ENCODE peak calls at places on chromosome 1, in nine cellular contexts. R is activated CD4-positive, alpha-beta T cell treated with anti-CD3 and anti-CD28 coated beads, Interleukin-2, amount 50 U/mL, for 24 hours; M is fibroblast of the aortic adventitia; A is left ventricle myocardium inferior; H is kidney glomerular epithelial cell; K is activated CD8-positive, alpha-beta memory T cell treated with anti-CD3 and anti-CD28 coated beads, Interleukin-2, amount 50 U/mL, for 4 hours; X is T-helper 22 cell; T is RPMI7951; D is AG09319. F is an unnamed sample.

GRCh38 chr1:3814771-3815561 is 18.7 kb upstream of the LRRC47 start:
- DNase-seq in R (no peak), M (no peak), A (no peak), H (no peak), K (no peak), X (no peak), T (no peak), D (no peak), F (no peak)

GRCh38 chr1:186155594-186155993 is 219.5 kb downstream of the TPR start:
- DNase-seq in R (no peak), M (peak; percentile 86), A (no peak), H (peak; percentile 51), K (no peak), X (no peak), T (peak; percentile 74), D (peak; percentile 40), F (no peak)

GRCh38 chr1:15282810-15283474 is 35.9 kb downstream of the FHAD1 start:
- DNase-seq in R (no peak), M (no peak), A (peak; percentile 26), H (no peak), K (no peak), X (no peak), T (no peak), D (no peak), F (no peak)

GRCh38 chr1:69492286-69492685 is 75.4 kb upstream of the LRRC7 start:
- DNase-seq in R (no peak), M (no peak), A (no peak), H (peak; percentile 13), K (no peak), X (no peak), T (peak; percentile 11), D (no peak), F (no peak)

GRCh38 chr1:109777980-109778625 is 14.4 kb upstream of the EPS8L3 start:
- DNase-seq in R (no peak), M (no peak), A (peak; percentile 7), H (no peak), K (no peak), X (no peak), T (no peak), D (no peak), F (no peak)

GRCh38 chr1:155872527-155872926 is 13.2 kb downstream of the SYT11 start:
- DNase-seq in R (no peak), M (no peak), A (no peak), H (no peak), K (no peak), X (no peak), T (no peak), D (no peak), F (no peak)

GRCh38 chr1:239654998-239655397 is 268.6 kb downstream of the CHRM3 start:
- DNase-seq in R (no peak), M (no peak), A (no peak), H (no peak), K (no peak), X (no peak), T (no peak), D (no peak), F (no peak)

GRCh38 chr1:172600615-172601014 is 58.3 kb upstream of the FASLG start:
- DNase-seq in R (no peak), M (no peak), A (no peak), H (no peak), K (no peak), X (no peak), T (no peak), D (no peak), F (no peak)

GRCh38 chr1:54716299-54717047 is 812 bp downstream of the TTC4 start:
- DNase-seq in R (peak; percentile 18), M (peak; percentile 61), A (no peak), H (peak; percentile 21), K (no peak), X (no peak), T (peak; percentile 55), D (no peak), F (no peak)

GRCh38 chr1:4973341-4973740 is 318.9 kb downstream of the AJAP1 start:
- DNase-seq in R (no peak), M (no peak), A (no peak), H (no peak), K (no peak), X (no peak), T (no peak), D (no peak), F (no peak)

GRCh38 chr1:14071581-14071980 is 371.6 kb downstream of the PRDM2 start:
- DNase-seq in R (no peak), M (no peak), A (no peak), H (peak; percentile 1), K (no peak), X (no peak), T (no peak), D (no peak), F (no peak)

GRCh38 chr1:68725353-68725752 is 228.5 kb upstream of the DEPDC1 start:
- DNase-seq in R (no peak), M (no peak), A (peak; percentile 77), H (peak; percentile 6), K (no peak), X (no peak), T (no peak), D (no peak), F (no peak)

GRCh38 chr1:32876341-32877210 is 5.9 kb upstream of the FNDC5 start:
- DNase-seq in R (no peak), M (peak; percentile 43), A (peak; percentile 53), H (no peak), K (peak; percentile 64), X (no peak), T (peak; percentile 28), D (no peak), F (no peak)

GRCh38 chr1:91844862-91845528 is 41.0 kb downstream of the TGFBR3 start:
- DNase-seq in R (no peak), M (peak; percentile 98), A (peak; percentile 48), H (peak; percentile 33), K (no peak), X (no peak), T (peak; percentile 78), D (peak; percentile 91), F (no peak)

F was measured in H1.